ENCODE peak calls at places on chromosomes 16 and 17, in four cellular contexts. Z is AG04450, Q is HFF-Myc, W is fibroblast of mammary gland. P is an unnamed sample.

GRCh38 chr17:79667746-79668145 is 56.9 kb upstream of the RBFOX3 start:
- DNase-seq in Z (no peak), Q (no peak), W (no peak), P (no peak)

GRCh38 chr16:27642753-27643152 is 92.8 kb downstream of the KATNIP start:
- DNase-seq in Z (no peak), Q (peak; percentile 7), W (peak; percentile 43), P (peak; percentile 51)

GRCh38 chr16:64051826-64052225 is 1070.0 kb downstream of the CDH11 start:
- DNase-seq in Z (no peak), Q (peak; percentile 1), W (peak; percentile 6), P (peak; percentile 34)

GRCh38 chr17:45895969-45896793 is 1.8 kb downstream of the MAPT start:
- DNase-seq in Z (no peak), Q (no peak), W (no peak), P (no peak)

GRCh38 chr17:55144518-55144917 is 120.2 kb upstream of the HLF start:
- DNase-seq in Z (no peak), Q (no peak), W (no peak), P (no peak)

GRCh38 chr16:81780350-81780749 is 1.3 kb downstream of the PLCG2 start:
- DNase-seq in Z (no peak), Q (no peak), W (no peak), P (no peak)

GRCh38 chr17:36703860-36704266 is 102.5 kb downstream of the MRM1 start:
- DNase-seq in Z (no peak), Q (no peak), W (peak; percentile 10), P (peak; percentile 42)

GRCh38 chr16:83920894-83921491 is 22.1 kb downstream of the MLYCD start:
- DNase-seq in Z (no peak), Q (no peak), W (no peak), P (no peak)

GRCh38 chr16:20904507-20905079 is 4.0 kb downstream of the LYRM1 start:
- DNase-seq in Z (no peak), Q (no peak), W (peak; percentile 64), P (peak; percentile 83)

GRCh38 chr17:18182978-18183333 is 672 bp upstream of the ALKBH5 start:
- DNase-seq in Z (peak; percentile 34), Q (no peak), W (no peak), P (peak; percentile 93)

GRCh38 chr17:81528651-81529436 is 667 bp downstream of the FSCN2 start:
- DNase-seq in Z (no peak), Q (no peak), W (no peak), P (no peak)

GRCh38 chr16:64695684-64696083 is 426.2 kb downstream of the CDH11 start:
- DNase-seq in Z (no peak), Q (no peak), W (peak; percentile 7), P (no peak)

GRCh38 chr16:29845656-29846055 is 17.4 kb downstream of the CDIPT start:
- DNase-seq in Z (no peak), Q (no peak), W (no peak), P (no peak)

DNA sequence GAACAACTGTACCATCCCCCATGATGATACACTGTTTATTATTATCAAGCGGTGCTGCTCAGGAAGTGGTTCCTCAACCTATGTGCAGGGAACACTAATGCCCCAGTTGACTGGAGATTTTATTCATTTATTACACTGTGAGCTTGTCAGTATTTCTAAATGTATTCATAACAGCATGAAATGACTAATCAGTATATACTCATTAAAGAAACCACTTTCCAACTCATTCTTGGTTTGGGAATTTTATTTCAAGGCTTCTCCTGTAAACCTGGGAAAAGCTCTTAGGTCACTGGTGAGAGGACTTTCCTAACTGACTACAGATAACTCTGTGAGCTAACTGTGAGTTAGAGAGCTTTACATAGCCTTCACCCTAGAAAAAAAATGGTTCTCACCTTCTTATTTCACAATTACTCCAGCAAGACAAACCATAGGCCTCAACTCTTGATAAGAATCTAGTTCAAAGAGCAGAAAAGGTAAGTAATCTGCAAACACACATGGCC is 42.5 kb downstream of the NXPH3 start:
- DNase-seq in Z (no peak), Q (no peak), W (peak; percentile 69), P (no peak)
- H3K4me3 ChIP-seq in Z (no peak overlapping the region), Q (no peak overlapping the region), W (no peak overlapping the region), P (no peak overlapping the region)

GRCh38 chr17:40551874-40552768 is 13.2 kb downstream of the CCR7 start:
- DNase-seq in Z (peak; percentile 95), Q (no peak), W (peak; percentile 99), P (peak; percentile 99)
- TF ChIP-seq CTCF in Z (no peak), Q (no peak), W (no peak), P (no peak)

DNA sequence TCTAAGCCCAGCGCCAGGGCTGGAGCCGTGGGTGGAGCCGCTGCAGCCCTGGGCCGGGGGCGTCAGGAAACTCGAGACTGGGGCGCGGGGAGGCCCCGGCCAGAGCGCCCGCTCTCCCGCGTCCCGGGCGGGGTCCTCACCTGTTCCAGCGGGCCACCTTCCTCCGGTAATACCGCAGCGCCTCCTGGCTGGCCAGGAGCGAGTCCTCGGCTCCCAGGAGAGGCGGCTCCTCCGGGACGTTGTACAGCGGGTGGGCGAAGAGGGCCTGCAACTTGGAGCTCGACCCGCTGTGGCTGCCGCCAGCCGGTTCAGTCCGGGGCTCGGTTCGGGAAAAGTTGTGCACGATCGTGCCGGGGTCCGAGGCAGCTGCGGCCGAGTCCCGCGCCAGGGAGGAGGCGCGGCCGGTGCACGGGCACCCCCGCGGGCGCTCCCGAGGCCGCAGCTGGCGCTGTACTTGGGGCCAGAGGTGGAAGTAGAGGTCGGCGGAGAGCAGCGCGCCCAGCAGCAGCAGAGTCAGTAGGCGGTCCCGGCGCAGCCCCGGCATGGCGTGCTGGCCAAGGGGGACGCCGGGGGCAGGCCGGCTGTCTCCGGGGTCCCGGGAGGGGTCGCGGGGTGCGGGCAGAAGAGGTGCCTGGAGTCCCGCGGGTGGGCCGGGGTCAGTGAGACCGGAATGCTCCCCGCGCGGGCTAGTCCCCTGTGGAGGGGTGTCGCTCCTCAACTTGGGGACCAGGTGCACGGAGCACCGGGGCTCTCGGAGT is 865 bp downstream of the FAM20A start:
- DNase-seq in Z (no peak), Q (no peak), W (no peak), P (peak; percentile 29)
- H3K4me3 ChIP-seq in Z (peak overlapping the region; percentile 27), Q (peak overlapping the region; percentile 52), W (peak overlapping the region; percentile 78), P (peak overlapping the region; percentile 40)

GRCh38 chr16:719815-720506 is 985 bp upstream of the ANTKMT start:
- DNase-seq in Z (no peak), Q (no peak), W (no peak), P (no peak)
- TF ChIP-seq CTCF in Z (peak; percentile 39), Q (peak; percentile 30), W (peak; percentile 25), P (peak; percentile 29)

GRCh38 chr17:34255381-34255732 is 272 bp downstream of the CCL2 start:
- DNase-seq in Z (no peak), Q (no peak), W (peak; percentile 38), P (no peak)

GRCh38 chr17:34255841-34256240 is 756 bp downstream of the CCL2 start:
- DNase-seq in Z (no peak), Q (no peak), W (no peak), P (no peak)

GRCh38 chr17:34254146-34254545 is 939 bp upstream of the CCL2 start:
- DNase-seq in Z (peak; percentile 38), Q (no peak), W (peak; percentile 92), P (peak; percentile 80)

GRCh38 chr17:34252890-34253525 is 2.1 kb upstream of the CCL2 start:
- DNase-seq in Z (no peak), Q (no peak), W (no peak), P (peak; percentile 48)

DNA sequence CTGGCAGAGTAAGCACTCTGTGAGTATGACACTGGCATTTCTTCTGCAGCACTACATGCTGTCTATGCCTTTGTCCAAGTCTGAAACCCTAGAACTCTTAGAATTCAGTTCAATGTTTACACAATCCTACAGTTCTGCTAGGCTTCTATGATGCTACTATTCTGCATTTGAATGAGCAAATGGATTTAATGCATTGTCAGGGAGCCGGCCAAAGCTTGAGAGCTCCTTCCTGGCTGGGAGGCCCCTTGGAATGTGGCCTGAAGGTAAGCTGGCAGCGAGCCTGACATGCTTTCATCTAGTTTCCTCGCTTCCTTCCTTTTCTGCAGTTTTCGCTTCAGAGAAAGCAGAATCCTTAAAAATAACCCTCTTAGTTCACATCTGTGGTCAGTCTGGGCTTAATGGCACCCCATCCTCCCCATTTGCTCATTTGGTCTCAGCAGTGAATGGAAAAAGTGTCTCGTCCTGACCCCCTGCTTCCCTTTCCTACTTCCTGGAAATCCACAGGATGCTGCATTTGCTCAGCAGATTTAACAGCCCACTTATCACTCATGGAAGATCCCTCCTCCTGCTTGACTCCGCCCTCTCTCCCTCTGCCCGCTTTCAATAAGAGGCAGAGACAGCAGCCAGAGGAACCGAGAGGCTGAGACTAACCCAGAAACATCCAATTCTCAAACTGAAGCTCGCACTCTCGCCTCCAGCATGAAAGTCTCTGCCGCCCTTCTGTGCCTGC is at the start of gene CCL2:
- DNase-seq in Z (peak; percentile 65), Q (peak; percentile 91), W (peak; percentile 84), P (peak; percentile 88)
- H3K4me3 ChIP-seq in Z (peak within 1 kb of the TSS; percentile 79), Q (peak within 1 kb of the TSS; percentile 66), W (peak within 1 kb of the TSS; percentile 65), P (peak within 1 kb of the TSS; percentile 59)

GRCh38 chr16:3135120-3135715 is 389 bp downstream of the ZNF213 start:
- DNase-seq in Z (no peak), Q (no peak), W (no peak), P (no peak)

GRCh38 chr16:3131755-3132377 is 3.0 kb upstream of the ZNF213 start:
- DNase-seq in Z (no peak), Q (no peak), W (peak; percentile 41), P (peak; percentile 41)

GRCh38 chr16:3138342-3138741 is 3.5 kb downstream of the ZNF213 start:
- DNase-seq in Z (no peak), Q (no peak), W (no peak), P (no peak)

GRCh38 chr16:3137267-3137666 is 2.4 kb downstream of the ZNF213 start:
- DNase-seq in Z (no peak), Q (no peak), W (no peak), P (no peak)

GRCh38 chr16:3134338-3135119 is at the start of gene ZNF213:
- DNase-seq in Z (peak; percentile 93), Q (peak; percentile 97), W (peak; percentile 97), P (peak; percentile 98)
- TF ChIP-seq CTCF in Z (no peak), Q (no peak), W (no peak), P (no peak)